ENCODE peak calls at places on chromosome 14, in nine cellular contexts. M is activated naive CD8-positive, alpha-beta T cell treated with anti-CD3 and anti-CD28 coated beads, Interleukin-2, amount 50 U/mL, for 16 hours; E is HEK293T; C is heart left ventricle; B is choroid plexus epithelial cell; Y is astrocyte of the spinal cord; U is right cardiac atrium; G is mesothelial cell of epicardium; K is GM23338. Q is an unnamed sample.
A peak's percentile ranks its signal among the peaks of the same experiment; 100 is the strongest.

GRCh38 chr14:102095871-102096568 is 9.2 kb upstream of the HSP90AA1 start:
- DNase-seq in C (no peak), E (no peak), G (no peak), Y (no peak), B (peak; percentile 21), U (no peak), M (no peak), K (peak; percentile 39), Q (no peak)

GRCh38 chr14:86574026-86574777 is 1044.3 kb downstream of the FLRT2 start:
- DNase-seq in U (no peak), C (no peak), K (no peak), M (no peak), G (no peak), E (no peak), B (peak; percentile 38), Y (peak; percentile 23), Q (peak; percentile 60)

GRCh38 chr14:95314609-95315008 is 5.1 kb downstream of the CLMN start:
- DNase-seq in U (peak; percentile 59), Y (peak; percentile 22), M (no peak), G (no peak), C (no peak), E (no peak), K (no peak), B (no peak), Q (peak; percentile 12)

GRCh38 chr14:68820999-68821683 is 28.3 kb upstream of the ZFP36L1 start:
- DNase-seq in K (no peak), G (no peak), U (no peak), B (no peak), M (no peak), C (no peak), Y (no peak), E (no peak), Q (no peak)

GRCh38 chr14:39122330-39123138 is 8.4 kb downstream of the GEMIN2 start:
- DNase-seq in B (no peak), E (no peak), C (no peak), Y (no peak), G (no peak), K (no peak), M (no peak), U (no peak), Q (no peak)

GRCh38 chr14:100142073-100143040 is 17.1 kb downstream of the DEGS2 start:
- DNase-seq in E (no peak), G (peak; percentile 48), M (no peak), K (no peak), Y (no peak), U (peak; percentile 78), C (peak; percentile 81), B (peak; percentile 26), Q (no peak)

GRCh38 chr14:94227029-94227428 is 52.9 kb downstream of the PPP4R4 start:
- DNase-seq in Y (no peak), U (no peak), K (no peak), M (no peak), C (no peak), G (no peak), B (peak; percentile 13), E (no peak), Q (no peak)

GRCh38 chr14:89212386-89213235 is 204.4 kb downstream of the FOXN3 start:
- DNase-seq in Y (no peak), B (no peak), K (no peak), C (no peak), G (no peak), M (no peak), E (no peak), U (no peak), Q (no peak)

GRCh38 chr14:26128931-26129674 is 468.7 kb downstream of the NOVA1 start:
- DNase-seq in M (no peak), B (peak; percentile 89), K (no peak), G (no peak), U (no peak), E (no peak), C (no peak), Y (peak; percentile 83), Q (no peak)

GRCh38 chr14:34220921-34221320 is 241.1 kb downstream of the SPTSSA start:
- DNase-seq in B (no peak), K (peak; percentile 14), G (no peak), Y (no peak), U (no peak), E (no peak), M (no peak), C (no peak), Q (no peak)

GRCh38 chr14:94771191-94771905 is 1.4 kb upstream of the GSC start:
- DNase-seq in Y (no peak), K (peak; percentile 50), C (no peak), U (no peak), E (no peak), B (no peak), M (no peak), G (no peak), Q (no peak)